ENCODE peak calls at places on chromosome 12, in nine cellular contexts. I is GM23338, D is thoracic aorta, Z is right cardiac atrium, U is MM.1S, F is colonic mucosa, L is aorta, C is neuronal stem cell, G is substantia nigra. X is an unnamed sample.

GRCh38 chr12:49673446-49674317 is 33.5 kb downstream of the FMNL3 start:
- DNase-seq in I (peak; percentile 79), D (peak; percentile 66), Z (peak; percentile 97), U (no peak), F (peak; percentile 85), L (peak; percentile 95), C (peak; percentile 69), G (peak; percentile 88), X (peak; percentile 87)

GRCh38 chr12:64082866-64083268 is 139.2 kb downstream of the KICS2 start:
- DNase-seq in I (no peak), D (no peak), Z (peak; percentile 36), U (no peak), F (peak; percentile 55), L (no peak), C (no peak), G (no peak), X (no peak)

GRCh38 chr12:6333029-6333428 is 8.8 kb downstream of the TNFRSF1A start:
- DNase-seq in I (no peak), D (no peak), Z (no peak), U (no peak), F (no peak), L (no peak), C (no peak), G (no peak), X (no peak)

GRCh38 chr12:125202421-125202820 is 137.2 kb downstream of the AACS start:
- DNase-seq in I (no peak), D (no peak), Z (no peak), U (no peak), F (no peak), L (no peak), C (no peak), G (no peak), X (no peak)

GRCh38 chr12:130632582-130633174 is 83.4 kb downstream of the RIMBP2 start:
- DNase-seq in I (no peak), D (no peak), Z (no peak), U (no peak), F (peak; percentile 38), L (no peak), C (no peak), G (no peak), X (no peak)

GRCh38 chr12:79020106-79020505 is 155.5 kb downstream of the SYT1 start:
- DNase-seq in I (no peak), D (no peak), Z (no peak), U (no peak), F (no peak), L (no peak), C (no peak), G (no peak), X (no peak)

GRCh38 chr12:90085491-90086274 is 377.0 kb upstream of the ATP2B1 start:
- DNase-seq in I (no peak), D (no peak), Z (no peak), U (no peak), F (no peak), L (no peak), C (no peak), G (no peak), X (no peak)

GRCh38 chr12:95412826-95413311 is 61.1 kb upstream of the METAP2 start:
- DNase-seq in I (no peak), D (no peak), Z (no peak), U (no peak), F (no peak), L (no peak), C (no peak), G (no peak), X (no peak)

GRCh38 chr12:44015333-44015941 is 179.6 kb downstream of the TMEM117 start:
- DNase-seq in I (peak; percentile 66), D (no peak), Z (no peak), U (peak; percentile 73), F (no peak), L (no peak), C (peak; percentile 43), G (no peak), X (no peak)

GRCh38 chr12:51189790-51190355 is 16.9 kb upstream of the TFCP2 start:
- DNase-seq in I (no peak), D (no peak), Z (no peak), U (no peak), F (no peak), L (no peak), C (no peak), G (no peak), X (no peak)

GRCh38 chr12:92132282-92132681 is 13.4 kb downstream of the BTG1 start:
- DNase-seq in I (no peak), D (no peak), Z (no peak), U (peak; percentile 60), F (no peak), L (no peak), C (no peak), G (no peak), X (no peak)

GRCh38 chr12:59980491-59980890 is 384.7 kb downstream of the SLC16A7 start:
- DNase-seq in I (no peak), D (no peak), Z (no peak), U (no peak), F (no peak), L (no peak), C (no peak), G (no peak), X (no peak)

GRCh38 chr12:109727746-109728726 is 14.4 kb downstream of the FAM222A start:
- DNase-seq in I (no peak), D (no peak), Z (peak; percentile 14), U (no peak), F (no peak), L (peak; percentile 31), C (no peak), G (no peak), X (no peak)

GRCh38 chr12:53951577-53952334 is 2.9 kb upstream of the HOXC12 start:
- DNase-seq in I (peak; percentile 70), D (no peak), Z (no peak), U (no peak), F (no peak), L (no peak), C (no peak), G (no peak), X (no peak)

GRCh38 chr12:69068431-69068830 is 135.5 kb upstream of the CPM start:
- DNase-seq in I (no peak), D (no peak), Z (no peak), U (no peak), F (peak; percentile 62), L (no peak), C (no peak), G (no peak), X (no peak)

GRCh38 chr12:120125029-120125428 is 8.5 kb upstream of the RAB35 start:
- DNase-seq in I (no peak), D (no peak), Z (no peak), U (no peak), F (no peak), L (no peak), C (no peak), G (no peak), X (no peak)

GRCh38 chr12:120121343-120121742 is 4.8 kb upstream of the RAB35 start:
- DNase-seq in I (no peak), D (no peak), Z (no peak), U (no peak), F (no peak), L (no peak), C (no peak), G (no peak), X (no peak)

GRCh38 chr12:120118710-120119097 is 2.2 kb upstream of the RAB35 start:
- DNase-seq in I (no peak), D (no peak), Z (no peak), U (no peak), F (no peak), L (no peak), C (no peak), G (no peak), X (no peak)

GRCh38 chr12:120119395-120119973 is 2.9 kb upstream of the RAB35 start:
- DNase-seq in I (no peak), D (no peak), Z (no peak), U (peak; percentile 36), F (no peak), L (no peak), C (no peak), G (no peak), X (no peak)

GRCh38 chr12:120121766-120122293 is 5.3 kb upstream of the RAB35 start:
- DNase-seq in I (no peak), D (no peak), Z (no peak), U (peak; percentile 59), F (no peak), L (no peak), C (no peak), G (no peak), X (no peak)
- H3K27ac ChIP-seq in I (no peak overlapping the region), D (no peak overlapping the region), Z (no peak overlapping the region), U (peak overlapping the region; percentile 64), F (no peak overlapping the region), L (no peak overlapping the region), C (no peak overlapping the region), G (no peak overlapping the region), X (no peak overlapping the region)

GRCh38 chr12:2641209-2641608 is 153.6 kb upstream of the FKBP4 start:
- DNase-seq in I (peak; percentile 80), D (no peak), Z (no peak), U (peak; percentile 16), F (no peak), L (no peak), C (no peak), G (no peak), X (no peak)

GRCh38 chr12:2642176-2642892 is 152.4 kb upstream of the FKBP4 start:
- DNase-seq in I (no peak), D (no peak), Z (no peak), U (no peak), F (no peak), L (no peak), C (no peak), G (no peak), X (no peak)

GRCh38 chr12:2640281-2640680 is 154.5 kb upstream of the FKBP4 start:
- DNase-seq in I (no peak), D (no peak), Z (no peak), U (no peak), F (no peak), L (peak; percentile 69), C (no peak), G (no peak), X (no peak)

GRCh38 chr12:2641761-2642160 is 153.0 kb upstream of the FKBP4 start:
- DNase-seq in I (no peak), D (no peak), Z (no peak), U (no peak), F (no peak), L (no peak), C (no peak), G (no peak), X (no peak)

GRCh38 chr12:2640709-2641108 is 154.1 kb upstream of the FKBP4 start:
- DNase-seq in I (no peak), D (peak; percentile 79), Z (peak; percentile 79), U (no peak), F (no peak), L (peak; percentile 93), C (no peak), G (no peak), X (peak; percentile 76)
- H3K27ac ChIP-seq in I (no peak overlapping the region), D (peak overlapping the region; percentile 80), Z (peak overlapping the region; percentile 34), U (no peak overlapping the region), F (no peak overlapping the region), L (peak overlapping the region; percentile 78), C (no peak overlapping the region), G (no peak overlapping the region), X (peak overlapping the region; percentile 14)

GRCh38 chr12:27578689-27579372 is 54.8 kb downstream of the PPFIBP1 start:
- DNase-seq in I (no peak), D (no peak), Z (no peak), U (no peak), F (no peak), L (no peak), C (no peak), G (no peak), X (no peak)
- H3K27ac ChIP-seq in I (no peak overlapping the region), D (no peak overlapping the region), Z (peak overlapping the region; percentile 53), U (no peak overlapping the region), F (no peak overlapping the region), L (no peak overlapping the region), C (no peak overlapping the region), G (no peak overlapping the region), X (no peak overlapping the region)

GRCh38 chr12:22598141-22598762 is 26.7 kb upstream of the ETNK1 start:
- DNase-seq in I (no peak), D (no peak), Z (no peak), U (no peak), F (no peak), L (no peak), C (no peak), G (no peak), X (no peak)
- H3K27ac ChIP-seq in I (no peak overlapping the region), D (no peak overlapping the region), Z (no peak overlapping the region), U (no peak overlapping the region), F (no peak overlapping the region), L (no peak overlapping the region), C (no peak overlapping the region), G (no peak overlapping the region), X (no peak overlapping the region)

X was measured in caudate nucleus.